ENCODE peak calls at places on chromosomes 4 and X, in nine cellular contexts. E is SK-N-SH, N is MM.1S, W is thyroid gland, Y is mesenchymal stem cell, H is upper lobe of right lung, C is fibroblast of lung, M is tibial nerve, S is PC-9. R is an unnamed sample.

GRCh38 chr4:109294468-109295020 is 7.9 kb downstream of the COL25A1 start:
- DNase-seq in Y (peak; percentile 75), M (no peak), W (no peak), N (no peak), S (no peak), H (no peak), C (peak; percentile 87), E (no peak), R (no peak)

GRCh38 chr4:24256547-24256946 is 327.8 kb downstream of the DHX15 start:
- DNase-seq in M (no peak), E (no peak), W (no peak), Y (no peak), C (no peak), N (no peak), H (no peak), S (no peak), R (no peak)

GRCh38 chr4:649751-650310 is 24.2 kb downstream of the ATP5ME start:
- DNase-seq in H (no peak), W (no peak), N (no peak), S (no peak), C (no peak), Y (no peak), M (no peak), E (no peak), R (peak; percentile 36)

GRCh38 chr4:122603156-122603574 is 17.7 kb downstream of the IL21 start:
- DNase-seq in H (no peak), N (no peak), C (no peak), W (no peak), Y (peak; percentile 44), E (no peak), S (no peak), M (no peak), R (no peak)

GRCh38 chrX:27633328-27633727 is 43.2 kb downstream of the DCAF8L2 start:
- DNase-seq in H (no peak), M (no peak), N (no peak), W (no peak), S (no peak), E (no peak), Y (no peak), C (no peak), R (no peak)

GRCh38 chrX:151687635-151688034 is 7.6 kb upstream of the PRRG3 start:
- DNase-seq in C (no peak), H (no peak), S (no peak), E (no peak), W (no peak), Y (no peak), N (no peak), M (no peak), R (no peak)

GRCh38 chr4:156347412-156348075 is 393.9 kb upstream of the CTSO start:
- DNase-seq in W (no peak), Y (peak; percentile 68), C (peak; percentile 81), N (no peak), E (no peak), M (no peak), S (peak; percentile 53), H (no peak), R (no peak)

GRCh38 chrX:126770179-126770578 is 49.4 kb upstream of the PRR32 start:
- DNase-seq in N (peak; percentile 61), Y (no peak), E (peak; percentile 22), H (no peak), M (peak; percentile 5), S (no peak), C (no peak), W (no peak), R (no peak)

GRCh38 chrX:39536165-39536564 is 561.6 kb downstream of the BCOR start:
- DNase-seq in N (no peak), H (no peak), S (no peak), C (no peak), M (no peak), E (no peak), Y (no peak), W (no peak), R (no peak)

GRCh38 chr4:159283697-159284492 is 181.0 kb downstream of the RAPGEF2 start:
- DNase-seq in N (no peak), E (no peak), C (peak; percentile 97), Y (peak; percentile 64), W (no peak), H (no peak), S (peak; percentile 57), M (no peak), R (no peak)

GRCh38 chr4:139530833-139531427 is 25.1 kb downstream of the SETD7 start:
- DNase-seq in H (no peak), M (peak; percentile 73), E (peak; percentile 68), N (peak; percentile 40), W (peak; percentile 27), Y (peak; percentile 69), S (no peak), C (peak; percentile 23), R (no peak)

GRCh38 chrX:109732319-109732779 is 708 bp downstream of the ACSL4 start:
- DNase-seq in Y (peak; percentile 53), N (peak; percentile 12), E (peak; percentile 35), W (no peak), M (no peak), S (peak; percentile 59), C (peak; percentile 72), H (no peak), R (no peak)

GRCh38 chr4:121690001-121690400 is 6.8 kb downstream of the ANXA5 start:
- DNase-seq in S (peak; percentile 37), E (no peak), Y (peak; percentile 93), H (no peak), N (no peak), W (no peak), M (no peak), C (peak; percentile 87), R (no peak)

GRCh38 chrX:12237771-12238170 is 99.5 kb downstream of the FRMPD4 start:
- DNase-seq in N (no peak), W (no peak), M (no peak), Y (no peak), C (no peak), S (no peak), E (no peak), H (no peak), R (no peak)

GRCh38 chr4:83618991-83619390 is 83.1 kb downstream of the GPAT3 start:
- DNase-seq in H (no peak), N (no peak), C (peak; percentile 71), E (no peak), Y (no peak), S (peak; percentile 52), M (no peak), W (no peak), R (no peak)

GRCh38 chr4:109315818-109316217 is 13.4 kb upstream of the COL25A1 start:
- DNase-seq in C (no peak), Y (no peak), M (no peak), S (no peak), N (no peak), E (no peak), W (no peak), H (no peak), R (no peak)

GRCh38 chrX:99077099-99077498 is 1333.0 kb downstream of the PCDH19 start:
- DNase-seq in S (no peak), H (no peak), Y (no peak), N (no peak), M (no peak), C (no peak), E (no peak), W (no peak), R (no peak)

GRCh38 chr4:154088741-154089140 is 299.9 kb upstream of the SFRP2 start:
- DNase-seq in W (no peak), C (no peak), M (no peak), S (no peak), Y (peak; percentile 94), H (no peak), N (no peak), E (no peak), R (no peak)

DNA sequence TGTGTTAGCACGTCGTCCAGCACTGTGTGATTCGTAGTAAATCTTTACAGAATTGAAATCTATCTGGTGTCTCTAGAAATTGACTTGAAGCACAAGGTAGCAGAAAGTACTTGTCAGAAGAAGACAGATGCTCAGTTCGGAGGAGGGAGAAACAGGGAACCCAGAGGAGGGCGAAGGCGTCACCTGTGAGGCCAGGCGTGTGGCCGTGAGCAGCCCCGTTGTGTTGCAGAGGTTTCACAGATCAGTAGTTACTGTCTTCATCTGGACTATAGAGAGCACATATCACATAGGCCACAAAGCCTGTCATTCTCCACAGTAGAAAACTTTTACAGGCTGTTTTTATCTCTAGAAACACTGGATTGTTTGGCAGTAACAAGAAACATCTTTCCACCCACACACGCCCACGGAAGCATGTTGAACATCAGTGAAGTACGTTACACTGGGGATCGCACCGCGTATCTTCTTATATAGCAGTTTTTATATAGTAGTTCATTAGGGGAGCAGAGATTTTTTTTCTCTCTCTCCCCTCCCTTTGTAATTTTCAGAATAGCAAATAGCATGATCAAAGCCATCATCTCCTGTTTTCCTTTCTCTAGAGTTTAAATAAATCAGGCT is 48.1 kb upstream of the TLR3 start:
- DNase-seq in Y (no peak), W (no peak), H (no peak), S (no peak), E (no peak), C (peak; percentile 3), M (no peak), N (no peak), R (no peak)
- H3K27ac ChIP-seq in Y (no peak overlapping the region), W (peak overlapping the region; percentile 16), H (no peak overlapping the region), S (no peak overlapping the region), E (no peak overlapping the region), C (no peak overlapping the region), M (no peak overlapping the region), N (no peak overlapping the region), R (no peak overlapping the region)

GRCh38 chr4:2937146-2937857 is 25.9 kb downstream of the NOP14 start:
- DNase-seq in C (peak; percentile 79), M (no peak), E (no peak), W (no peak), N (no peak), H (peak; percentile 90), S (peak; percentile 91), Y (no peak), R (peak; percentile 87)
- H3K36me3 ChIP-seq in C (peaks cover 46% of the 10 kb centered on the region), M (no peaks in the 10 kb centered on the region), E (peaks cover 30% of the 10 kb centered on the region), W (peaks cover 28% of the 10 kb centered on the region), N (peaks cover 3% of the 10 kb centered on the region), H (peaks cover 51% of the 10 kb centered on the region), S (no peaks in the 10 kb centered on the region), Y (peaks cover 68% of the 10 kb centered on the region), R (peaks cover 58% of the 10 kb centered on the region)

GRCh38 chrX:115966920-115967319 is 203.6 kb upstream of the AGTR2 start:
- DNase-seq in S (no peak), C (peak; percentile 2), M (no peak), E (peak; percentile 54), H (no peak), W (no peak), N (no peak), Y (peak; percentile 18), R (no peak)

GRCh38 chrX:115972717-115973116 is 197.8 kb upstream of the AGTR2 start:
- DNase-seq in S (no peak), H (no peak), C (peak; percentile 12), M (no peak), Y (peak; percentile 75), N (no peak), E (no peak), W (peak; percentile 42), R (no peak)

GRCh38 chrX:115970718-115971117 is 199.8 kb upstream of the AGTR2 start:
- DNase-seq in S (no peak), N (no peak), C (no peak), H (no peak), Y (no peak), W (no peak), M (no peak), E (no peak), R (no peak)

GRCh38 chrX:115968436-115969252 is 201.9 kb upstream of the AGTR2 start:
- DNase-seq in H (peak; percentile 76), M (peak; percentile 5), C (peak; percentile 30), S (peak; percentile 68), N (peak; percentile 9), Y (peak; percentile 66), E (peak; percentile 76), W (peak; percentile 80), R (peak; percentile 62)
- H3K27ac ChIP-seq in H (peak overlapping the region; percentile 30), M (no peak overlapping the region), C (no peak overlapping the region), S (peak overlapping the region; percentile 63), N (no peak overlapping the region), Y (peak overlapping the region; percentile 80), E (peak overlapping the region; percentile 73), W (peak overlapping the region; percentile 79), R (peak overlapping the region; percentile 65)

GRCh38 chr4:184410748-184411147 is 63.6 kb downstream of the IRF2 start:
- DNase-seq in H (no peak), M (no peak), Y (no peak), C (no peak), E (no peak), W (no peak), S (no peak), N (no peak), R (no peak)
- H3K36me3 ChIP-seq in H (peaks cover 57% of the 10 kb centered on the region), M (no peaks in the 10 kb centered on the region), Y (peaks cover 17% of the 10 kb centered on the region), C (peaks cover 11% of the 10 kb centered on the region), E (peaks cover 25% of the 10 kb centered on the region), W (no peaks in the 10 kb centered on the region), S (no peaks in the 10 kb centered on the region), N (peaks cover 22% of the 10 kb centered on the region), R (peaks cover 55% of the 10 kb centered on the region)